ENCODE peak calls at places on chromosomes 4 and X, in five cellular contexts. D is RWPE1, A is amygdala, J is Caki2, F is choroid plexus epithelial cell. N is an unnamed sample.

GRCh38 chr4:38150766-38151165 is 190.6 kb downstream of the PTTG2 start:
- DNase-seq in D (no peak), A (no peak), J (no peak), F (peak), N (no peak)

GRCh38 chr4:88008133-88008621 is 742 bp downstream of the PKD2 start:
- DNase-seq in D (peak), A (peak), J (peak), F (peak), N (peak)

GRCh38 chr4:98448923-98449322 is 187.7 kb downstream of the RAP1GDS1 start:
- DNase-seq in D (no peak), A (no peak), J (no peak), F (no peak), N (no peak)

GRCh38 chr4:56757821-56758400 is 63.6 kb downstream of the SPINK2 start:
- DNase-seq in D (peak), A (no peak), J (peak), F (peak), N (peak)

GRCh38 chrX:120718969-120719368 is 89.1 kb upstream of the C1GALT1C1 start:
- DNase-seq in D (no peak), A (no peak), J (no peak), F (no peak), N (no peak)

GRCh38 chr4:136750898-136751297 is 781.4 kb downstream of the PCDH18 start:
- DNase-seq in D (no peak), A (no peak), J (no peak), F (peak), N (no peak)

GRCh38 chr4:7189475-7190277 is 2.7 kb upstream of the SORCS2 start:
- DNase-seq in D (no peak), A (no peak), J (no peak), F (no peak), N (no peak)

GRCh38 chrX:475926-476723 is 89.4 kb upstream of the PPP2R3B start:
- DNase-seq in D (no peak), A (no peak), J (peak), F (peak), N (no peak)

GRCh38 chr4:147175460-147176025 is 229.9 kb upstream of the TTC29 start:
- DNase-seq in D (no peak), A (no peak), J (no peak), F (no peak), N (no peak)

GRCh38 chrX:127879585-127879984 is 172.6 kb downstream of the ACTRT1 start:
- DNase-seq in D (no peak), A (no peak), J (no peak), F (no peak), N (no peak)

GRCh38 chr4:156974264-156974663 is 2.7 kb upstream of the PDGFC start:
- DNase-seq in D (no peak), A (no peak), J (no peak), F (peak), N (no peak)

GRCh38 chrX:16544969-16545368 is 105.0 kb upstream of the S100G start:
- DNase-seq in D (no peak), A (no peak), J (no peak), F (no peak), N (no peak)

GRCh38 chrX:3815896-3816664 is 102.6 kb upstream of the PRKX start:
- DNase-seq in D (no peak), A (peak), J (peak), F (peak), N (peak)

GRCh38 chr4:29326816-29327215 is 1393.4 kb upstream of the PCDH7 start:
- DNase-seq in D (peak), A (no peak), J (no peak), F (peak), N (no peak)

GRCh38 chr4:119785963-119786362 is 157.4 kb upstream of the PDE5A start:
- DNase-seq in D (peak), A (no peak), J (no peak), F (peak), N (peak)

GRCh38 chr4:112523764-112524505 is 8.0 kb upstream of the NEUROG2 start:
- DNase-seq in D (peak), A (peak), J (no peak), F (no peak), N (peak)

GRCh38 chrX:40007136-40007535 is 90.6 kb downstream of the BCOR start:
- DNase-seq in D (no peak), A (no peak), J (no peak), F (no peak), N (no peak)

GRCh38 chrX:30301977-30302376 is 7.2 kb downstream of the NR0B1 start:
- DNase-seq in D (peak), A (no peak), J (peak), F (peak), N (no peak)

GRCh38 chrX:47174376-47174775 is 19.3 kb upstream of the UBA1 start:
- DNase-seq in D (no peak), A (no peak), J (no peak), F (no peak), N (no peak)

GRCh38 chr4:48223633-48224295 is 45.9 kb downstream of the TEC start:
- DNase-seq in D (peak), A (no peak), J (peak), F (no peak), N (peak)

GRCh38 chrX:118519411-118520205 is 24.0 kb downstream of the DOCK11 start:
- DNase-seq in D (no peak), A (no peak), J (no peak), F (peak), N (no peak)

GRCh38 chr4:87116230-87116629 is 104.2 kb downstream of the KLHL8 start:
- DNase-seq in D (no peak), A (no peak), J (peak), F (peak), N (no peak)

GRCh38 chrX:146224442-146224841 is 406.8 kb downstream of the SLITRK2 start:
- DNase-seq in D (no peak), A (no peak), J (peak), F (no peak), N (peak)

GRCh38 chrX:56385336-56385735 is 153.2 kb downstream of the KLF8 start:
- DNase-seq in D (no peak), A (no peak), J (no peak), F (no peak), N (no peak)

GRCh38 chr4:143382539-143382938 is 45.9 kb downstream of the GAB1 start:
- DNase-seq in D (no peak), A (no peak), J (no peak), F (peak), N (peak)

GRCh38 chrX:140439455-140439854 is 65.4 kb downstream of the SOX3 start:
- DNase-seq in D (peak), A (no peak), J (no peak), F (no peak), N (no peak)

GRCh38 chr4:1907848-1908525 is 36.8 kb downstream of the NSD2 start:
- DNase-seq in D (peak), A (no peak), J (no peak), F (no peak), N (no peak)

GRCh38 chrX:103688949-103689348 is 2.5 kb upstream of the MORF4L2 start:
- DNase-seq in D (no peak), A (no peak), J (peak), F (peak), N (peak)

GRCh38 chr4:1396806-1397455 is 9.3 kb downstream of the NKX1-1 start:
- DNase-seq in D (no peak), A (no peak), J (no peak), F (no peak), N (no peak)

GRCh38 chrX:85851418-85851817 is 195.9 kb downstream of the CHM start:
- DNase-seq in D (peak), A (no peak), J (no peak), F (peak), N (no peak)

GRCh38 chr4:48954314-48954713 is 31.8 kb upstream of the CWH43 start:
- DNase-seq in D (no peak), A (no peak), J (no peak), F (peak), N (peak)

GRCh38 chrX:108537005-108537404 is 97.4 kb downstream of the COL4A5 start:
- DNase-seq in D (peak), A (no peak), J (peak), F (peak), N (peak)